ENCODE peak calls at places on chromosome 22, in five cellular contexts. F is cerebellar nuclear complex, U is posterior vena cava, Q is SW 1271, D is astrocyte. Y is an unnamed sample.

GRCh38 chr22:40878937-40879336 is 17.0 kb upstream of the DNAJB7 start:
- DNase-seq in F (no peak), U (no peak), Q (no peak), D (no peak), Y (no peak)

GRCh38 chr22:23071163-23072034 is 1.1 kb downstream of the GNAZ start:
- DNase-seq in F (no peak), U (peak), Q (no peak), D (no peak), Y (no peak)

GRCh38 chr22:20798974-20799373 is 25.1 kb downstream of the SERPIND1 start:
- DNase-seq in F (no peak), U (peak), Q (no peak), D (no peak), Y (no peak)

GRCh38 chr22:19798825-19799224 is 38.2 kb downstream of the TBX1 start:
- DNase-seq in F (no peak), U (no peak), Q (no peak), D (no peak), Y (no peak)

GRCh38 chr22:20418211-20418788 is 19.3 kb downstream of the SCARF2 start:
- DNase-seq in F (no peak), U (peak), Q (no peak), D (peak), Y (peak)

GRCh38 chr22:41217553-41218157 is 12.5 kb downstream of the L3MBTL2 start:
- DNase-seq in F (no peak), U (peak), Q (no peak), D (peak), Y (no peak)

GRCh38 chr22:33823552-33823951 is 96.7 kb downstream of the LARGE1 start:
- DNase-seq in F (no peak), U (no peak), Q (no peak), D (peak), Y (no peak)

GRCh38 chr22:23012081-23012622 is 58.2 kb upstream of the GNAZ start:
- DNase-seq in F (no peak), U (no peak), Q (no peak), D (no peak), Y (no peak)

GRCh38 chr22:29144786-29145160 is 60.9 kb upstream of the EMID1 start:
- DNase-seq in F (no peak), U (no peak), Q (no peak), D (no peak), Y (no peak)

GRCh38 chr22:47600791-47601400 is 838.4 kb downstream of the TBC1D22A start:
- DNase-seq in F (no peak), U (no peak), Q (no peak), D (no peak), Y (no peak)

Y was measured in NCI-H2081.